ENCODE peak calls at places on chromosomes 3 and 15, in nine cellular contexts. Q is H9, U is IMR-90, E is tibial nerve, I is body of pancreas, J is AG04450, F is AG09309, G is BJ, V is heart right ventricle. O is an unnamed sample.

GRCh38 chr15:95857124-95857757 is 473.3 kb upstream of the NR2F2 start:
- DNase-seq in Q (no peak), U (peak), E (no peak), I (no peak), J (peak), F (no peak), G (peak), V (no peak), O (no peak)

GRCh38 chr3:126951561-126951960 is 31.4 kb upstream of the PLXNA1 start:
- DNase-seq in Q (no peak), U (no peak), E (no peak), I (no peak), J (no peak), F (no peak), G (no peak), V (no peak), O (no peak)

GRCh38 chr3:45950131-45950530 is 6.9 kb downstream of the CXCR6 start:
- DNase-seq in Q (peak), U (no peak), E (no peak), I (no peak), J (no peak), F (no peak), G (no peak), V (no peak), O (no peak)

GRCh38 chr15:70438776-70439175 is 324.6 kb downstream of the UACA start:
- DNase-seq in Q (no peak), U (no peak), E (no peak), I (no peak), J (no peak), F (no peak), G (no peak), V (peak), O (no peak)

GRCh38 chr3:153443961-153444360 is 281.9 kb downstream of the RAP2B start:
- DNase-seq in Q (no peak), U (peak), E (no peak), I (no peak), J (no peak), F (no peak), G (no peak), V (no peak), O (no peak)

GRCh38 chr15:66720206-66721010 is 18.4 kb downstream of the SMAD6 start:
- DNase-seq in Q (no peak), U (peak), E (no peak), I (no peak), J (no peak), F (peak), G (no peak), V (no peak), O (no peak)

GRCh38 chr3:141769171-141769894 is 6.1 kb downstream of the GRK7 start:
- DNase-seq in Q (no peak), U (peak), E (no peak), I (no peak), J (no peak), F (no peak), G (no peak), V (no peak), O (no peak)

GRCh38 chr15:66570327-66570726 is 4.5 kb upstream of the LCTL start:
- DNase-seq in Q (no peak), U (no peak), E (no peak), I (no peak), J (no peak), F (no peak), G (no peak), V (no peak), O (no peak)

GRCh38 chr15:43922021-43922420 is 95.2 kb downstream of the WDR76 start:
- DNase-seq in Q (no peak), U (peak), E (no peak), I (no peak), J (peak), F (no peak), G (no peak), V (no peak), O (no peak)

GRCh38 chr15:31325976-31326728 is 483 bp upstream of the KLF13 start:
- DNase-seq in Q (peak), U (peak), E (peak), I (peak), J (peak), F (peak), G (peak), V (peak), O (peak)

GRCh38 chr3:13177641-13178040 is 104.4 kb upstream of the IQSEC1 start:
- DNase-seq in Q (no peak), U (no peak), E (no peak), I (no peak), J (no peak), F (no peak), G (no peak), V (no peak), O (no peak)

GRCh38 chr15:80536231-80536630 is 132.0 kb downstream of the ARNT2 start:
- DNase-seq in Q (no peak), U (no peak), E (no peak), I (peak), J (no peak), F (no peak), G (no peak), V (no peak), O (no peak)

GRCh38 chr15:39114690-39115378 is 466.0 kb upstream of the THBS1 start:
- DNase-seq in Q (no peak), U (no peak), E (no peak), I (no peak), J (no peak), F (no peak), G (no peak), V (no peak), O (no peak)

GRCh38 chr3:108088697-108089096 is 2.1 kb downstream of the CD47 start:
- DNase-seq in Q (no peak), U (peak), E (no peak), I (no peak), J (no peak), F (no peak), G (no peak), V (no peak), O (no peak)

GRCh38 chr3:23865595-23866396 is 51.0 kb downstream of the NKIRAS1 start:
- DNase-seq in Q (peak), U (peak), E (no peak), I (peak), J (no peak), F (no peak), G (no peak), V (no peak), O (no peak)

GRCh38 chr3:28924744-28925360 is 356.0 kb upstream of the RBMS3 start:
- DNase-seq in Q (no peak), U (no peak), E (no peak), I (no peak), J (no peak), F (no peak), G (no peak), V (no peak), O (no peak)

GRCh38 chr3:160757624-160758106 is 1.6 kb downstream of the PPM1L start:
- DNase-seq in Q (no peak), U (no peak), E (no peak), I (no peak), J (no peak), F (no peak), G (no peak), V (no peak), O (no peak)

GRCh38 chr15:97976766-97977503 is 16.4 kb downstream of the ARRDC4 start:
- DNase-seq in Q (no peak), U (no peak), E (no peak), I (no peak), J (no peak), F (no peak), G (no peak), V (no peak), O (no peak)

GRCh38 chr3:106215047-106215446 is 346.2 kb upstream of the CBLB start:
- DNase-seq in Q (no peak), U (peak), E (no peak), I (no peak), J (no peak), F (no peak), G (no peak), V (no peak), O (no peak)

GRCh38 chr3:17891139-17891850 is 148.9 kb upstream of the TBC1D5 start:
- DNase-seq in Q (no peak), U (peak), E (no peak), I (no peak), J (no peak), F (no peak), G (peak), V (no peak), O (no peak)

GRCh38 chr3:43996379-43997301 is 245.0 kb upstream of the TOPAZ1 start:
- DNase-seq in Q (peak), U (no peak), E (no peak), I (no peak), J (no peak), F (no peak), G (no peak), V (no peak), O (no peak)
- TF ChIP-seq CTCF in Q (peak), U (no peak), E (no peak), I (peak), J (peak), F (peak), G (peak), V (peak), O (no peak)

DNA sequence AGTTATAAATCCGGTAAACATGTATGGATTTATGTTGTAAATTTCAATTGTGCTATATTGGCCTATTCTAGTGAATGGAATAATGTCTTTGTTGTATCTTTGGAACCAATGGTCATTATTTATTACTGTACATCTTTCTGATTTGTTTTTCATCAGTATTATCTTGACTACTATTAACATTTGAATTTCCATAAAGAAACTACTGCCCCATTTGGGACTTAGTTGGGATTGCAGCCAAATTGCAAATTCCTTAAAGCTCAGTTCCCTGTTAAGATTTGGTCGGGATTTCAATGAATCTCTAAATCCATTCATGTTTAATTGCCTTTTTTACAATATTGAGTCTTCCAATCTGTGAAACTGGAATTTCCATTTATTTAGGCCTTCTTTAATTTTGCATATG is 822.4 kb upstream of the CADM2 start:
- DNase-seq in Q (no peak), U (no peak), E (no peak), I (no peak), J (no peak), F (no peak), G (no peak), V (no peak), O (no peak)
- TF ChIP-seq CTCF in Q (peak), U (no peak), E (no peak), I (no peak), J (no peak), F (no peak), G (no peak), V (no peak), O (no peak)

DNA sequence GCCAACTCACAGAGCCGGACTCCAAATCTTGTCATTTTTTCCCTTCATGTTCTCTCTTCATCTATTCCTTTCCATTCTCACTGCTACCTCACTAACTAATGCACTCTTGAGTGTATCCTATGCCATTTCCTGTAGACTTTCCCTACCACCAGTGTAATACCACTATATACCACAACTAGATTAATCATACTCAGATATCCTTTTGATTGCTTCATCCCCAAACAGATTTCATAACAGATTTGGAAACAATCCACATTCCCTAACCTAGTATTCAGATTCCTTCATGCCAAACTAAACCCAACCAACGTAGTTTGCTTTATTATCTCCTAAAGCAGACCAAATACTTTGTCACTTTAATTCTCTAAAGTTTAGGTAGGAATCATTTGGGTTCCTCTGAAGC is 2.6 kb upstream of the PLOD2 start:
- DNase-seq in Q (no peak), U (peak), E (no peak), I (no peak), J (no peak), F (peak), G (peak), V (no peak), O (no peak)
- TF ChIP-seq CTCF in Q (peak), U (peak), E (no peak), I (peak), J (peak), F (no peak), G (no peak), V (no peak), O (no peak)

DNA sequence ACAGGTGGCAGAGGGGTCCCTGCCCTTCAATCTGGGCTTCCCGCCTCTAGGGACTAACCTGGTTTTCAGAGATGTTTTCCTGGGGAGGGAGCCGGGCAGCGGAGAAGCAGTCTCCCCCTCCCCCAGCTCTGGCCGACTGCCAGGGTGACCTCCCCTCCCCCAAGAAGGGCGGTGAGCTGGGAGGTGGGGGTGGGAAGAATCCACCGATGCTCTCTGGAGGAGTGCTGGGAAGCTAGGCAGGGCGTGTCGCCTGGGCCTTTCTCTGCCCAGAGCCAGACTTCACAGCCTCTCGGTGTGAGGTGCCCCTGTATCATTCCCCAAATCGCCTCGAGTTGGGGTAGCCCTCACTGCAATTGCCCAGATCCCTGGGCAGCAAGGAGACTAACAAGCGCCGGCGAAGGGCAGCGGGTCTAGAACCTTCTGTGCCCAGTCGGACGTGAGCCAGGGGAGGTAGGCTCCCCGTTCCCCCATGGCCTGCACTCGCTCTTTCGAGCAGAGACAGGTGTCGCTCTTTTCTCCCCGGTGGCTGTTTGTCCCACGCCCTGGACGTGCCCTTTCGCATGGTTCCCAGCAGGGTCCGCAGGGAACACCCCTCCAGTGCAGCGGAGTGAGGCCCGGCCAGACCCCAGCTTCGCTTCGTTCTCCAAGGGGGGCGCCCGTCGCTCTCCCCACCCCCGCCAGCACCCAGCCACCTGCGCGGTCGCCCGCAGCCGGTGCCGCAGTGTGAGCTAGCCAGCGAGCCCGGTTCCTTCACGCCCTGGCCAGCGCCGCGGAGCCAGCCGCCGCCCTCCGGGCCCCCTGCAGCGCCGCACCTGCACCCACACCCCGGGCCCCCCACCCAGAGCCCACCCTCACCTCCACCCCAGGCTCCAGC is 1.1 kb downstream of the RAB6B start:
- DNase-seq in Q (peak), U (no peak), E (no peak), I (no peak), J (no peak), F (no peak), G (no peak), V (peak), O (no peak)
- TF ChIP-seq CTCF in Q (no peak), U (no peak), E (no peak), I (no peak), J (no peak), F (no peak), G (no peak), V (no peak), O (no peak)

GRCh38 chr3:172808969-172809546 is 58.5 kb downstream of the ECT2 start:
- DNase-seq in Q (no peak), U (peak), E (no peak), I (no peak), J (peak), F (peak), G (no peak), V (no peak), O (no peak)
- TF ChIP-seq CTCF in Q (peak), U (peak), E (peak), I (peak), J (peak), F (no peak), G (peak), V (peak), O (no peak)

DNA sequence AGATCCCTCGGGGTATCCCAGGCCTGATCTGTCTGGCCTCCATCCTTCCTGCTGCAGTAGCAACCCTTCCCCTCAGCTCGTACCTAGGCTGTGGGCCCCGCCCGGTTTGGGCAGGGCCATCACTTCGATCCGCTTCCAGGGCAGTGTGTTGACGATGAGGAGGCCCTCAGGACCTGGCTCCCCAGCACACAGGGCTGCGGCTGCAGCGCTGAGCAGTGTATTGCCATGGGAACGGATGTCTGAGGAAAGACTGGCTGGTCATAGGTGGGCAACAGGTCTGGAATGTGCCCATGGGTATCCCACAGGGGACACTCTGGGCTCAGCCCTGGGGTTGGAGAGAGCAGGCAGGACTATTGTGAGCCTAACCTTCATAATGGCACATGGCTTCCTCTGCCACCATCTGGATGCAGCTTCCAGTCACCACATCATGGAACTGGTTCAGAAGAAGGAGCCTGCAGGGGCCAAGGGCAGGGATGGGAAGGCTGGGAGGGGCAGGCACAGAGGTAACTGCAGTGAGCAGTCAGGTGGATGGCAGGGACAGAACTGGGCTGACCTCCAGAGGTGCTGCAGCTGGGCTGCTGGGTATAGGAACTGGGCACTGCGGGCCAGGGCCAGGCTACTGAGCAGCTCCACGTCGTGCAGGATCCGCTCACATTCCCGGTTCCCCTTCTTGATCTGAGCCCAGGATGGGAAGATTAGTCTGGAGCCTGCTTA is 8.7 kb downstream of the MAN2C1 start:
- DNase-seq in Q (no peak), U (no peak), E (no peak), I (no peak), J (no peak), F (no peak), G (no peak), V (no peak), O (no peak)
- TF ChIP-seq CTCF in Q (no peak), U (no peak), E (no peak), I (no peak), J (no peak), F (no peak), G (no peak), V (no peak), O (no peak)

GRCh38 chr15:55778932-55779331 is 36.0 kb upstream of the PRTG start:
- DNase-seq in Q (no peak), U (no peak), E (no peak), I (no peak), J (no peak), F (no peak), G (no peak), V (no peak), O (no peak)

GRCh38 chr15:55775316-55775715 is 32.4 kb upstream of the PRTG start:
- DNase-seq in Q (peak), U (no peak), E (no peak), I (no peak), J (no peak), F (peak), G (no peak), V (no peak), O (no peak)

GRCh38 chr15:55782901-55783300 is 39.9 kb upstream of the PRTG start:
- DNase-seq in Q (no peak), U (no peak), E (no peak), I (no peak), J (no peak), F (no peak), G (no peak), V (no peak), O (no peak)

GRCh38 chr15:55784284-55784683 is 41.3 kb upstream of the PRTG start:
- DNase-seq in Q (no peak), U (no peak), E (no peak), I (no peak), J (no peak), F (no peak), G (no peak), V (no peak), O (no peak)

DNA sequence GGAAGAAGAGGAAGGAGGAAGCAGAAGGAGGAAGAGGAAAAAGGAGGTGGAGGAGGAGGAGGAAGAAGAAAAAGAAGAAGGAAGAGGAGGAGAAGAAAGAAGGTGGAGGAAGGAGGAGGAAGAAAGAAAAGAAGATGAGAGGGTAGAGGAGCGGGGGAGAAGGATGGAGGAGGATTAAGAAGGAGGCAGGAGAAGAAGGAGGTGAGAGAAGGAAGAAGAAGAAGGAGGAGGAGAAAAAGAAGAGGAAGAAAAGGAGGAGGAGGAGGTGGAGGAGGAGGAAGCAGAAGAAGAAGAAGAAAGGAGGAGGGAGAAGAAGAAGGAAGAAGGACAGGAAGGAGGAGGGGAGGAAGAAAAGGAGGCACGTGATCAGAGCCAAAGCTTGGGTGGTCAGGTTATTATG is 37.3 kb upstream of the PRTG start:
- DNase-seq in Q (no peak), U (no peak), E (no peak), I (no peak), J (no peak), F (no peak), G (no peak), V (no peak), O (no peak)
- TF ChIP-seq CTCF in Q (no peak), U (no peak), E (no peak), I (no peak), J (no peak), F (no peak), G (no peak), V (no peak), O (no peak)

O was measured in omental fat pad.